ENCODE peak calls at places on chromosomes 3 and 15, in six cellular contexts. I, K, X, C, Y and L are unnamed samples.

GRCh38 chr3:55489804-55490132 is 2.7 kb upstream of the WNT5A start:
- DNase-seq in I (no peak), K (no peak), X (no peak), C (no peak), Y (peak), L (no peak)

GRCh38 chr3:108780235-108780634 is 23.0 kb upstream of the RETNLB start:
- DNase-seq in I (no peak), K (no peak), X (peak), C (no peak), Y (no peak), L (no peak)

GRCh38 chr3:184489457-184489856 is 72.1 kb upstream of the EPHB3 start:
- DNase-seq in I (no peak), K (no peak), X (no peak), C (no peak), Y (no peak), L (no peak)

GRCh38 chr15:43529587-43530345 is 12.4 kb downstream of the MAP1A start:
- DNase-seq in I (peak), K (no peak), X (no peak), C (no peak), Y (no peak), L (no peak)

GRCh38 chr3:191303596-191303995 is 25.6 kb upstream of the CCDC50 start:
- DNase-seq in I (no peak), K (no peak), X (no peak), C (no peak), Y (no peak), L (no peak)

GRCh38 chr3:132713977-132714727 is 8.1 kb downstream of the NPHP3 start:
- DNase-seq in I (no peak), K (no peak), X (no peak), C (no peak), Y (no peak), L (no peak)

GRCh38 chr3:51024765-51025681 is 350.3 kb downstream of the DOCK3 start:
- DNase-seq in I (no peak), K (peak), X (peak), C (no peak), Y (no peak), L (peak)

GRCh38 chr3:156762631-156763185 is 63.4 kb upstream of the LEKR1 start:
- DNase-seq in I (peak), K (no peak), X (no peak), C (no peak), Y (no peak), L (no peak)

GRCh38 chr3:190517696-190518095 is 3.8 kb downstream of the IL1RAP start:
- DNase-seq in I (peak), K (peak), X (no peak), C (no peak), Y (no peak), L (peak)